ENCODE peak calls at places on chromosomes 13 and 19, in five cellular contexts. One of them, this sample, is unnamed.

GRCh38 chr13:22325761-22326160 is 654.9 kb downstream of the FGF9 start:
- DNase-seq in Panc1: no peak
- DNase-seq in AG04450: no peak
- DNase-seq in activated CD8-positive, alpha-beta T cell treated with anti-CD3 and anti-CD28 coated beads for 36 hours: no peak
- DNase-seq in pancreas: no peak
- DNase-seq in this sample: no peak

GRCh38 chr19:39553082-39553652 is 13.2 kb upstream of the EID2 start:
- DNase-seq in Panc1: no peak
- DNase-seq in AG04450: no peak
- DNase-seq in activated CD8-positive, alpha-beta T cell treated with anti-CD3 and anti-CD28 coated beads for 36 hours: no peak
- DNase-seq in pancreas: no peak
- DNase-seq in this sample: no peak

GRCh38 chr19:4984448-4984990 is 15.6 kb downstream of the KDM4B start:
- DNase-seq in Panc1: no peak
- DNase-seq in AG04450: no peak
- DNase-seq in activated CD8-positive, alpha-beta T cell treated with anti-CD3 and anti-CD28 coated beads for 36 hours: no peak
- DNase-seq in pancreas: no peak
- DNase-seq in this sample: no peak

GRCh38 chr13:33561627-33562026 is 256.3 kb upstream of the RFC3 start:
- DNase-seq in Panc1: no peak
- DNase-seq in AG04450: no peak
- DNase-seq in activated CD8-positive, alpha-beta T cell treated with anti-CD3 and anti-CD28 coated beads for 36 hours: no peak
- DNase-seq in pancreas: no peak
- DNase-seq in this sample: no peak

GRCh38 chr19:33737704-33738103 is 59.0 kb upstream of the KCTD15 start:
- DNase-seq in Panc1: no peak
- DNase-seq in AG04450: no peak
- DNase-seq in activated CD8-positive, alpha-beta T cell treated with anti-CD3 and anti-CD28 coated beads for 36 hours: no peak
- DNase-seq in pancreas: no peak
- DNase-seq in this sample: no peak

GRCh38 chr13:21901772-21902708 is 231.2 kb downstream of the FGF9 start:
- DNase-seq in Panc1: no peak
- DNase-seq in AG04450: no peak
- DNase-seq in activated CD8-positive, alpha-beta T cell treated with anti-CD3 and anti-CD28 coated beads for 36 hours: no peak
- DNase-seq in pancreas: no peak
- DNase-seq in this sample: no peak

GRCh38 chr19:7769171-7769570 is 6.1 kb downstream of the CLEC4M start:
- DNase-seq in Panc1: no peak
- DNase-seq in AG04450: no peak
- DNase-seq in activated CD8-positive, alpha-beta T cell treated with anti-CD3 and anti-CD28 coated beads for 36 hours: no peak
- DNase-seq in pancreas: no peak
- DNase-seq in this sample: no peak

GRCh38 chr19:55434356-55434755 is 8.7 kb downstream of the SHISA7 start:
- DNase-seq in Panc1: no peak
- DNase-seq in AG04450: no peak
- DNase-seq in activated CD8-positive, alpha-beta T cell treated with anti-CD3 and anti-CD28 coated beads for 36 hours: no peak
- DNase-seq in pancreas: no peak
- DNase-seq in this sample: no peak

GRCh38 chr19:30887042-30887441 is 462.2 kb downstream of the TSHZ3 start:
- DNase-seq in Panc1: no peak
- DNase-seq in AG04450: no peak
- DNase-seq in activated CD8-positive, alpha-beta T cell treated with anti-CD3 and anti-CD28 coated beads for 36 hours: no peak
- DNase-seq in pancreas: no peak
- DNase-seq in this sample: no peak

GRCh38 chr13:31920301-31920818 is 111.2 kb upstream of the FRY start:
- DNase-seq in Panc1: no peak
- DNase-seq in AG04450: no peak
- DNase-seq in activated CD8-positive, alpha-beta T cell treated with anti-CD3 and anti-CD28 coated beads for 36 hours: no peak
- DNase-seq in pancreas: no peak
- DNase-seq in this sample: no peak

GRCh38 chr13:89052699-89053098 is 1381.5 kb downstream of the SLITRK5 start:
- DNase-seq in Panc1: no peak
- DNase-seq in AG04450: no peak
- DNase-seq in activated CD8-positive, alpha-beta T cell treated with anti-CD3 and anti-CD28 coated beads for 36 hours: no peak
- DNase-seq in pancreas: no peak
- DNase-seq in this sample: no peak

GRCh38 chr13:40595693-40596092 is 70.7 kb downstream of the FOXO1 start:
- DNase-seq in Panc1: no peak
- DNase-seq in AG04450: no peak
- DNase-seq in activated CD8-positive, alpha-beta T cell treated with anti-CD3 and anti-CD28 coated beads for 36 hours: no peak
- DNase-seq in pancreas: no peak
- DNase-seq in this sample: no peak

GRCh38 chr13:110132178-110132975 is 174.6 kb downstream of the COL4A1 start:
- DNase-seq in Panc1: no peak
- DNase-seq in AG04450: no peak
- DNase-seq in activated CD8-positive, alpha-beta T cell treated with anti-CD3 and anti-CD28 coated beads for 36 hours: no peak
- DNase-seq in pancreas: no peak
- DNase-seq in this sample: no peak

GRCh38 chr19:42140125-42140754 is 8.0 kb upstream of the POU2F2 start:
- DNase-seq in Panc1: no peak
- DNase-seq in AG04450: no peak
- DNase-seq in activated CD8-positive, alpha-beta T cell treated with anti-CD3 and anti-CD28 coated beads for 36 hours: peak; percentile 59
- DNase-seq in pancreas: peak; percentile 32
- DNase-seq in this sample: no peak

GRCh38 chr13:98466634-98467236 is 110.2 kb downstream of the STK24 start:
- DNase-seq in Panc1: no peak
- DNase-seq in AG04450: no peak
- DNase-seq in activated CD8-positive, alpha-beta T cell treated with anti-CD3 and anti-CD28 coated beads for 36 hours: peak; percentile 80
- DNase-seq in pancreas: no peak
- DNase-seq in this sample: no peak

GRCh38 chr19:56625708-56626107 is 17.3 kb upstream of the SMIM17 start:
- DNase-seq in Panc1: no peak
- DNase-seq in AG04450: no peak
- DNase-seq in activated CD8-positive, alpha-beta T cell treated with anti-CD3 and anti-CD28 coated beads for 36 hours: no peak
- DNase-seq in pancreas: no peak
- DNase-seq in this sample: no peak

GRCh38 chr19:51024924-51025323 is 1.5 kb downstream of the KLK11 start:
- DNase-seq in Panc1: no peak
- DNase-seq in AG04450: no peak
- DNase-seq in activated CD8-positive, alpha-beta T cell treated with anti-CD3 and anti-CD28 coated beads for 36 hours: no peak
- DNase-seq in pancreas: no peak
- DNase-seq in this sample: no peak
- TF ChIP-seq CTCF in Panc1: no peak
- TF ChIP-seq CTCF in AG04450: no peak
- TF ChIP-seq CTCF in activated CD8-positive, alpha-beta T cell treated with anti-CD3 and anti-CD28 coated beads for 36 hours: no peak
- TF ChIP-seq CTCF in pancreas: no peak
- TF ChIP-seq CTCF in this sample: no peak

DNA sequence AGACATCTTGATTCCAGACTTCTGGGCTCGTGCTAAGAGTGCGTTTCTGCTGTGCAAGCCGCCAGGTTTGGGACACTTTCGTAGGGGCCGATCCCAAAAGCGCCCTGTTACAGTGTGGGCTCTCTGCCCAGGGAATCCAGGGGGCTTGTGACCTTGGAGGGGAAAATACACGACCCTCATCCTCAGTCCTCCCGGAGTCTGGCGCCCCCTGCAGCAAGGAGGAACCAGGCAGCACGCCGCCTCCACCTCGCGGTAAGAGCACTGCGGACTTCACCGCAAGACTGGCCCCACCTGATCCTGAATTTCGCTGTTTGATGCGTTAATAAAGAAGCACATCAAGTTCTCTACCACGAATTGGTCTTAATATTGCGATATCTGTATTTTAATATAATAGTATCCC is 5.2 kb downstream of the POLRMT start:
- DNase-seq in Panc1: no peak
- DNase-seq in AG04450: no peak
- DNase-seq in activated CD8-positive, alpha-beta T cell treated with anti-CD3 and anti-CD28 coated beads for 36 hours: peak; percentile 35
- DNase-seq in pancreas: no peak
- DNase-seq in this sample: no peak
- TF ChIP-seq CTCF in Panc1: peak; percentile 68
- TF ChIP-seq CTCF in AG04450: peak; percentile 36
- TF ChIP-seq CTCF in activated CD8-positive, alpha-beta T cell treated with anti-CD3 and anti-CD28 coated beads for 36 hours: peak; percentile 51
- TF ChIP-seq CTCF in pancreas: no peak
- TF ChIP-seq CTCF in this sample: no peak

GRCh38 chr19:47608074-47608907 is 643 bp upstream of the BICRA start:
- DNase-seq in Panc1: no peak
- DNase-seq in AG04450: peak; percentile 78
- DNase-seq in activated CD8-positive, alpha-beta T cell treated with anti-CD3 and anti-CD28 coated beads for 36 hours: peak; percentile 95
- DNase-seq in pancreas: peak; percentile 94
- DNase-seq in this sample: peak; percentile 85
- TF ChIP-seq CTCF in Panc1: no peak
- TF ChIP-seq CTCF in AG04450: peak; percentile 39
- TF ChIP-seq CTCF in activated CD8-positive, alpha-beta T cell treated with anti-CD3 and anti-CD28 coated beads for 36 hours: peak; percentile 27
- TF ChIP-seq CTCF in pancreas: peak; percentile 15
- TF ChIP-seq CTCF in this sample: no peak

DNA sequence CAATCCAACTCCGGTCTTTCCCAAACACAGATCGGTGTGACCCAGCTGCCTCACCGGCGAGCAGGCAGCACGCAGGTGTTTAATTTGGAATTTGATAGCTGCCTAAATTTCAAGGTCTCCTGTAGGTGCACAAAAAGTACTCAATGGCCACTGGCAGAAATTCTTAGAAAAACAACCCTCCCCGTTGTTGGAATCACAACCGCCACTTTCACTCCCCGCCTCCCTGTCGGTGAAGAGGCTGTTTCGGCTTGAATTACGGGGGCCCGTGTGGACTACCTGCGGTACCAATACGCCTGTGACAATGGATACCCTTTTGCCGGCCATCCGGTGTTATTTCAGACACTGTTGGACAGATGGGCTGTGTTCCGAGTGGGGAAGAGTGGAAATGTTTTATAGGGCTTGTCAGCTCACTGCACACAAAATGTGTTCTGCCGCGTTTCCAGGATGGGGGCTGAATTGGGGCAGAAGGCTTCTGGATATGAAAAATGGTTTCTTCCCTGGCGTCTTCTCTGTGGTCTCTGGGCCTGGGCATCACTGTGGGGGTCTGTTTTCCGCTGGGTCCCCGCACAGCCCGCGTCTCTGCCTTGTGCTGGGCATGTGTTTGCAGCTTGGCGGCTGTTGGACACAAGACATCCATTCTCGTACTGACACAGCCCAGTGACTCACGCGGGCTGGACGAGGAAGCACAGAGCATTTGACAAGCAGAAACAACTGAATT is 45.4 kb downstream of the ZIC5 start:
- DNase-seq in Panc1: no peak
- DNase-seq in AG04450: no peak
- DNase-seq in activated CD8-positive, alpha-beta T cell treated with anti-CD3 and anti-CD28 coated beads for 36 hours: no peak
- DNase-seq in pancreas: peak; percentile 18
- DNase-seq in this sample: no peak
- TF ChIP-seq CTCF in Panc1: no peak
- TF ChIP-seq CTCF in AG04450: no peak
- TF ChIP-seq CTCF in activated CD8-positive, alpha-beta T cell treated with anti-CD3 and anti-CD28 coated beads for 36 hours: no peak
- TF ChIP-seq CTCF in pancreas: no peak
- TF ChIP-seq CTCF in this sample: no peak

GRCh38 chr13:25232937-25233515 is 54.3 kb downstream of the MTMR6 start:
- DNase-seq in Panc1: no peak
- DNase-seq in AG04450: no peak
- DNase-seq in activated CD8-positive, alpha-beta T cell treated with anti-CD3 and anti-CD28 coated beads for 36 hours: no peak
- DNase-seq in pancreas: no peak
- DNase-seq in this sample: no peak
- TF ChIP-seq CTCF in Panc1: peak; percentile 66
- TF ChIP-seq CTCF in AG04450: peak; percentile 50
- TF ChIP-seq CTCF in activated CD8-positive, alpha-beta T cell treated with anti-CD3 and anti-CD28 coated beads for 36 hours: peak; percentile 65
- TF ChIP-seq CTCF in pancreas: peak; percentile 58
- TF ChIP-seq CTCF in this sample: no peak

GRCh38 chr19:49415102-49415809 is 8.0 kb downstream of the PTH2 start:
- DNase-seq in Panc1: no peak
- DNase-seq in AG04450: no peak
- DNase-seq in activated CD8-positive, alpha-beta T cell treated with anti-CD3 and anti-CD28 coated beads for 36 hours: no peak
- DNase-seq in pancreas: no peak
- DNase-seq in this sample: no peak

GRCh38 chr19:49415810-49416200 is 7.4 kb downstream of the PTH2 start:
- DNase-seq in Panc1: no peak
- DNase-seq in AG04450: no peak
- DNase-seq in activated CD8-positive, alpha-beta T cell treated with anti-CD3 and anti-CD28 coated beads for 36 hours: no peak
- DNase-seq in pancreas: no peak
- DNase-seq in this sample: no peak

GRCh38 chr19:49414256-49414655 is 9.0 kb downstream of the PTH2 start:
- DNase-seq in Panc1: no peak
- DNase-seq in AG04450: no peak
- DNase-seq in activated CD8-positive, alpha-beta T cell treated with anti-CD3 and anti-CD28 coated beads for 36 hours: no peak
- DNase-seq in pancreas: no peak
- DNase-seq in this sample: no peak

GRCh38 chr19:49419173-49419572 is 4.1 kb downstream of the PTH2 start:
- DNase-seq in Panc1: no peak
- DNase-seq in AG04450: no peak
- DNase-seq in activated CD8-positive, alpha-beta T cell treated with anti-CD3 and anti-CD28 coated beads for 36 hours: no peak
- DNase-seq in pancreas: no peak
- DNase-seq in this sample: no peak

GRCh38 chr19:49417090-49417489 is 6.2 kb downstream of the PTH2 start:
- DNase-seq in Panc1: no peak
- DNase-seq in AG04450: no peak
- DNase-seq in activated CD8-positive, alpha-beta T cell treated with anti-CD3 and anti-CD28 coated beads for 36 hours: no peak
- DNase-seq in pancreas: no peak
- DNase-seq in this sample: no peak
- TF ChIP-seq CTCF in Panc1: no peak
- TF ChIP-seq CTCF in AG04450: no peak
- TF ChIP-seq CTCF in activated CD8-positive, alpha-beta T cell treated with anti-CD3 and anti-CD28 coated beads for 36 hours: no peak
- TF ChIP-seq CTCF in pancreas: no peak
- TF ChIP-seq CTCF in this sample: no peak

GRCh38 chr19:48618916-48619691 is at the start of the genes RPL18 and SPHK2:
- DNase-seq in Panc1: peak; percentile 88
- DNase-seq in AG04450: peak; percentile 100
- DNase-seq in activated CD8-positive, alpha-beta T cell treated with anti-CD3 and anti-CD28 coated beads for 36 hours: peak; percentile 98
- DNase-seq in pancreas: peak; percentile 99
- DNase-seq in this sample: peak; percentile 78
- TF ChIP-seq CTCF in Panc1: no peak
- TF ChIP-seq CTCF in AG04450: no peak
- TF ChIP-seq CTCF in activated CD8-positive, alpha-beta T cell treated with anti-CD3 and anti-CD28 coated beads for 36 hours: no peak
- TF ChIP-seq CTCF in pancreas: no peak
- TF ChIP-seq CTCF in this sample: no peak

GRCh38 chr13:59475911-59476310 is 687.8 kb downstream of the DIAPH3 start:
- DNase-seq in Panc1: no peak
- DNase-seq in AG04450: no peak
- DNase-seq in activated CD8-positive, alpha-beta T cell treated with anti-CD3 and anti-CD28 coated beads for 36 hours: no peak
- DNase-seq in pancreas: no peak
- DNase-seq in this sample: no peak

GRCh38 chr13:59479629-59480028 is 684.1 kb downstream of the DIAPH3 start:
- DNase-seq in Panc1: no peak
- DNase-seq in AG04450: no peak
- DNase-seq in activated CD8-positive, alpha-beta T cell treated with anti-CD3 and anti-CD28 coated beads for 36 hours: no peak
- DNase-seq in pancreas: no peak
- DNase-seq in this sample: no peak

GRCh38 chr13:59476376-59476775 is 687.4 kb downstream of the DIAPH3 start:
- DNase-seq in Panc1: no peak
- DNase-seq in AG04450: no peak
- DNase-seq in activated CD8-positive, alpha-beta T cell treated with anti-CD3 and anti-CD28 coated beads for 36 hours: no peak
- DNase-seq in pancreas: no peak
- DNase-seq in this sample: no peak

GRCh38 chr13:59478908-59479307 is 684.8 kb downstream of the DIAPH3 start:
- DNase-seq in Panc1: no peak
- DNase-seq in AG04450: no peak
- DNase-seq in activated CD8-positive, alpha-beta T cell treated with anti-CD3 and anti-CD28 coated beads for 36 hours: no peak
- DNase-seq in pancreas: no peak
- DNase-seq in this sample: no peak

GRCh38 chr13:59477011-59477410 is 686.7 kb downstream of the DIAPH3 start:
- DNase-seq in Panc1: no peak
- DNase-seq in AG04450: no peak
- DNase-seq in activated CD8-positive, alpha-beta T cell treated with anti-CD3 and anti-CD28 coated beads for 36 hours: peak; percentile 3
- DNase-seq in pancreas: no peak
- DNase-seq in this sample: no peak
- TF ChIP-seq CTCF in Panc1: peak; percentile 17
- TF ChIP-seq CTCF in AG04450: peak; percentile 26
- TF ChIP-seq CTCF in activated CD8-positive, alpha-beta T cell treated with anti-CD3 and anti-CD28 coated beads for 36 hours: peak; percentile 37
- TF ChIP-seq CTCF in pancreas: no peak
- TF ChIP-seq CTCF in this sample: no peak

This sample was measured in omental fat pad.